ENCODE peak calls at places on chromosome X, in six cellular contexts. One of them, this sample, is unnamed.

GRCh38 chrX:1388651-1389050 is 3.3 kb downstream of the SLC25A6 start:
- DNase-seq in hypothalamus: no peak
- DNase-seq in iris pigment epithelial cell: no peak
- DNase-seq in stimulated activated CD4-positive, alpha-beta T cell treated with anti-CD3 and anti-CD28 coated beads, TNF-alpha, amount 100 ng/mL, for 24 hours: no peak
- DNase-seq in activated T-cell treated with anti-CD3 and anti-CD28 coated beads, Interleukin-2, amount 50 U/mL, for 24 hours: peak
- DNase-seq in T follicular helper cell: no peak
- DNase-seq in this sample: no peak

GRCh38 chrX:31604629-31605221 is 532.9 kb upstream of the FTHL17 start:
- DNase-seq in stimulated activated CD4-positive, alpha-beta T cell treated with anti-CD3 and anti-CD28 coated beads, TNF-alpha, amount 100 ng/mL, for 24 hours: no peak
- DNase-seq in hypothalamus: no peak
- DNase-seq in iris pigment epithelial cell: no peak
- DNase-seq in activated T-cell treated with anti-CD3 and anti-CD28 coated beads, Interleukin-2, amount 50 U/mL, for 24 hours: no peak
- DNase-seq in T follicular helper cell: no peak
- DNase-seq in this sample: no peak

GRCh38 chrX:8349816-8350544 is 114.7 kb upstream of the VCX3B start:
- DNase-seq in activated T-cell treated with anti-CD3 and anti-CD28 coated beads, Interleukin-2, amount 50 U/mL, for 24 hours: no peak
- DNase-seq in hypothalamus: no peak
- DNase-seq in T follicular helper cell: no peak
- DNase-seq in stimulated activated CD4-positive, alpha-beta T cell treated with anti-CD3 and anti-CD28 coated beads, TNF-alpha, amount 100 ng/mL, for 24 hours: no peak
- DNase-seq in iris pigment epithelial cell: no peak
- DNase-seq in this sample: no peak

GRCh38 chrX:133859860-133860259 is 125.5 kb downstream of the GPC3 start:
- DNase-seq in T follicular helper cell: no peak
- DNase-seq in activated T-cell treated with anti-CD3 and anti-CD28 coated beads, Interleukin-2, amount 50 U/mL, for 24 hours: no peak
- DNase-seq in hypothalamus: no peak
- DNase-seq in stimulated activated CD4-positive, alpha-beta T cell treated with anti-CD3 and anti-CD28 coated beads, TNF-alpha, amount 100 ng/mL, for 24 hours: no peak
- DNase-seq in iris pigment epithelial cell: peak
- DNase-seq in this sample: no peak

GRCh38 chrX:54446084-54446483 is 5.9 kb downstream of the TSR2 start:
- DNase-seq in stimulated activated CD4-positive, alpha-beta T cell treated with anti-CD3 and anti-CD28 coated beads, TNF-alpha, amount 100 ng/mL, for 24 hours: no peak
- DNase-seq in hypothalamus: no peak
- DNase-seq in T follicular helper cell: no peak
- DNase-seq in iris pigment epithelial cell: no peak
- DNase-seq in activated T-cell treated with anti-CD3 and anti-CD28 coated beads, Interleukin-2, amount 50 U/mL, for 24 hours: no peak
- DNase-seq in this sample: no peak

GRCh38 chrX:57156397-57157049 is 19.3 kb upstream of the SPIN2A start:
- DNase-seq in activated T-cell treated with anti-CD3 and anti-CD28 coated beads, Interleukin-2, amount 50 U/mL, for 24 hours: no peak
- DNase-seq in T follicular helper cell: no peak
- DNase-seq in hypothalamus: no peak
- DNase-seq in stimulated activated CD4-positive, alpha-beta T cell treated with anti-CD3 and anti-CD28 coated beads, TNF-alpha, amount 100 ng/mL, for 24 hours: no peak
- DNase-seq in iris pigment epithelial cell: peak
- DNase-seq in this sample: peak

GRCh38 chrX:17596051-17596450 is 141.2 kb upstream of the SCML1 start:
- DNase-seq in iris pigment epithelial cell: no peak
- DNase-seq in hypothalamus: no peak
- DNase-seq in T follicular helper cell: no peak
- DNase-seq in stimulated activated CD4-positive, alpha-beta T cell treated with anti-CD3 and anti-CD28 coated beads, TNF-alpha, amount 100 ng/mL, for 24 hours: no peak
- DNase-seq in activated T-cell treated with anti-CD3 and anti-CD28 coated beads, Interleukin-2, amount 50 U/mL, for 24 hours: no peak
- DNase-seq in this sample: no peak

GRCh38 chrX:103396186-103396585 is 19.8 kb downstream of the BEX3 start:
- DNase-seq in hypothalamus: no peak
- DNase-seq in iris pigment epithelial cell: peak
- DNase-seq in activated T-cell treated with anti-CD3 and anti-CD28 coated beads, Interleukin-2, amount 50 U/mL, for 24 hours: no peak
- DNase-seq in T follicular helper cell: no peak
- DNase-seq in stimulated activated CD4-positive, alpha-beta T cell treated with anti-CD3 and anti-CD28 coated beads, TNF-alpha, amount 100 ng/mL, for 24 hours: no peak
- DNase-seq in this sample: no peak

GRCh38 chrX:103773445-103773844 is 3.2 kb upstream of the PLP1 start:
- DNase-seq in iris pigment epithelial cell: no peak
- DNase-seq in stimulated activated CD4-positive, alpha-beta T cell treated with anti-CD3 and anti-CD28 coated beads, TNF-alpha, amount 100 ng/mL, for 24 hours: no peak
- DNase-seq in T follicular helper cell: no peak
- DNase-seq in hypothalamus: peak
- DNase-seq in activated T-cell treated with anti-CD3 and anti-CD28 coated beads, Interleukin-2, amount 50 U/mL, for 24 hours: no peak
- DNase-seq in this sample: no peak

GRCh38 chrX:30493348-30493747 is 84.2 kb downstream of the TASL start:
- DNase-seq in stimulated activated CD4-positive, alpha-beta T cell treated with anti-CD3 and anti-CD28 coated beads, TNF-alpha, amount 100 ng/mL, for 24 hours: no peak
- DNase-seq in T follicular helper cell: no peak
- DNase-seq in hypothalamus: no peak
- DNase-seq in activated T-cell treated with anti-CD3 and anti-CD28 coated beads, Interleukin-2, amount 50 U/mL, for 24 hours: no peak
- DNase-seq in iris pigment epithelial cell: no peak
- DNase-seq in this sample: no peak

GRCh38 chrX:40496728-40497127 is 84.0 kb upstream of the ATP6AP2 start:
- DNase-seq in stimulated activated CD4-positive, alpha-beta T cell treated with anti-CD3 and anti-CD28 coated beads, TNF-alpha, amount 100 ng/mL, for 24 hours: no peak
- DNase-seq in hypothalamus: no peak
- DNase-seq in T follicular helper cell: no peak
- DNase-seq in iris pigment epithelial cell: peak
- DNase-seq in activated T-cell treated with anti-CD3 and anti-CD28 coated beads, Interleukin-2, amount 50 U/mL, for 24 hours: no peak
- DNase-seq in this sample: peak

GRCh38 chrX:31435592-31435991 is 363.8 kb upstream of the FTHL17 start:
- DNase-seq in stimulated activated CD4-positive, alpha-beta T cell treated with anti-CD3 and anti-CD28 coated beads, TNF-alpha, amount 100 ng/mL, for 24 hours: no peak
- DNase-seq in hypothalamus: no peak
- DNase-seq in T follicular helper cell: no peak
- DNase-seq in activated T-cell treated with anti-CD3 and anti-CD28 coated beads, Interleukin-2, amount 50 U/mL, for 24 hours: no peak
- DNase-seq in iris pigment epithelial cell: peak
- DNase-seq in this sample: peak

GRCh38 chrX:19912-20571 is 261.1 kb upstream of the PLCXD1 start:
- DNase-seq in activated T-cell treated with anti-CD3 and anti-CD28 coated beads, Interleukin-2, amount 50 U/mL, for 24 hours: peak
- DNase-seq in hypothalamus: no peak
- DNase-seq in T follicular helper cell: no peak
- DNase-seq in iris pigment epithelial cell: peak
- DNase-seq in stimulated activated CD4-positive, alpha-beta T cell treated with anti-CD3 and anti-CD28 coated beads, TNF-alpha, amount 100 ng/mL, for 24 hours: no peak
- DNase-seq in this sample: peak

GRCh38 chrX:73916931-73917657 is 354.1 kb downstream of the CHIC1 start:
- DNase-seq in activated T-cell treated with anti-CD3 and anti-CD28 coated beads, Interleukin-2, amount 50 U/mL, for 24 hours: no peak
- DNase-seq in hypothalamus: no peak
- DNase-seq in iris pigment epithelial cell: peak
- DNase-seq in stimulated activated CD4-positive, alpha-beta T cell treated with anti-CD3 and anti-CD28 coated beads, TNF-alpha, amount 100 ng/mL, for 24 hours: no peak
- DNase-seq in T follicular helper cell: no peak
- DNase-seq in this sample: no peak

GRCh38 chrX:149493567-149494562 is 11.2 kb downstream of the IDS start:
- DNase-seq in stimulated activated CD4-positive, alpha-beta T cell treated with anti-CD3 and anti-CD28 coated beads, TNF-alpha, amount 100 ng/mL, for 24 hours: no peak
- DNase-seq in iris pigment epithelial cell: no peak
- DNase-seq in activated T-cell treated with anti-CD3 and anti-CD28 coated beads, Interleukin-2, amount 50 U/mL, for 24 hours: no peak
- DNase-seq in hypothalamus: no peak
- DNase-seq in T follicular helper cell: no peak
- DNase-seq in this sample: no peak

GRCh38 chrX:149453030-149453429 is 52.1 kb downstream of the IDS start:
- DNase-seq in T follicular helper cell: no peak
- DNase-seq in iris pigment epithelial cell: peak
- DNase-seq in hypothalamus: no peak
- DNase-seq in stimulated activated CD4-positive, alpha-beta T cell treated with anti-CD3 and anti-CD28 coated beads, TNF-alpha, amount 100 ng/mL, for 24 hours: no peak
- DNase-seq in activated T-cell treated with anti-CD3 and anti-CD28 coated beads, Interleukin-2, amount 50 U/mL, for 24 hours: no peak
- DNase-seq in this sample: no peak

GRCh38 chrX:123358457-123358856 is 174.4 kb downstream of the GRIA3 start:
- DNase-seq in T follicular helper cell: no peak
- DNase-seq in iris pigment epithelial cell: no peak
- DNase-seq in hypothalamus: no peak
- DNase-seq in stimulated activated CD4-positive, alpha-beta T cell treated with anti-CD3 and anti-CD28 coated beads, TNF-alpha, amount 100 ng/mL, for 24 hours: no peak
- DNase-seq in activated T-cell treated with anti-CD3 and anti-CD28 coated beads, Interleukin-2, amount 50 U/mL, for 24 hours: no peak
- DNase-seq in this sample: no peak

GRCh38 chrX:57573754-57574153 is 18.1 kb upstream of the ZXDB start:
- DNase-seq in stimulated activated CD4-positive, alpha-beta T cell treated with anti-CD3 and anti-CD28 coated beads, TNF-alpha, amount 100 ng/mL, for 24 hours: no peak
- DNase-seq in activated T-cell treated with anti-CD3 and anti-CD28 coated beads, Interleukin-2, amount 50 U/mL, for 24 hours: no peak
- DNase-seq in T follicular helper cell: no peak
- DNase-seq in iris pigment epithelial cell: peak
- DNase-seq in hypothalamus: no peak
- DNase-seq in this sample: no peak

This sample was measured in head of caudate nucleus.